ENCODE peak calls at places on chromosomes 4 and X, in four cellular contexts. R, W, B and Y are unnamed samples.

GRCh38 chr4:129113919-129114318 is 18.0 kb downstream of the C4orf33 start:
- DNase-seq in R (no peak), B (no peak), W (no peak), Y (no peak)

GRCh38 chrX:70421618-70422017 is 1.5 kb upstream of the GDPD2 start:
- DNase-seq in B (no peak), R (no peak), W (peak; percentile 33), Y (no peak)

GRCh38 chr4:98710831-98711230 is 52.4 kb upstream of the TSPAN5 start:
- DNase-seq in W (no peak), R (no peak), B (no peak), Y (no peak)

GRCh38 chr4:182973421-182974340 is 56.5 kb upstream of the DCTD start:
- DNase-seq in B (no peak), R (no peak), W (no peak), Y (no peak)

GRCh38 chrX:30067677-30068076 is 147.7 kb upstream of the MAGEB2 start:
- DNase-seq in R (no peak), B (no peak), W (no peak), Y (no peak)

GRCh38 chr4:83328486-83328885 is 6.2 kb downstream of the HPSE start:
- DNase-seq in R (peak; percentile 15), W (peak; percentile 44), B (no peak), Y (no peak)

GRCh38 chr4:31918891-31919290 is 1198.7 kb downstream of the PCDH7 start:
- DNase-seq in B (no peak), R (no peak), W (no peak), Y (no peak)

GRCh38 chr4:129218897-129219296 is 122.9 kb downstream of the C4orf33 start:
- DNase-seq in R (no peak), W (no peak), B (no peak), Y (no peak)

GRCh38 chrX:151700581-151700980 is 5.3 kb downstream of the PRRG3 start:
- DNase-seq in W (no peak), B (no peak), R (no peak), Y (no peak)

GRCh38 chrX:3526084-3526483 is 179.6 kb upstream of the MXRA5 start:
- DNase-seq in R (no peak), B (no peak), W (no peak), Y (no peak)

GRCh38 chrX:10648608-10649007 is 28.2 kb upstream of the MID1 start:
- DNase-seq in B (no peak), R (no peak), W (no peak), Y (peak; percentile 6)

GRCh38 chr4:107069049-107069448 is 32.9 kb upstream of the DKK2 start:
- DNase-seq in W (no peak), B (no peak), R (no peak), Y (no peak)

GRCh38 chrX:119579414-119579813 is 5.1 kb downstream of the UBE2A start:
- DNase-seq in B (no peak), W (no peak), R (no peak), Y (no peak)

GRCh38 chr4:8589336-8589735 is 3.2 kb upstream of the CPZ start:
- DNase-seq in R (no peak), W (no peak), B (no peak), Y (peak; percentile 17)

GRCh38 chrX:119516157-119516702 is 48.0 kb downstream of the SLC25A5 start:
- DNase-seq in R (peak; percentile 72), W (peak; percentile 13), B (no peak), Y (peak; percentile 75)

GRCh38 chr4:61890321-61890720 is 690.2 kb downstream of the ADGRL3 start:
- DNase-seq in W (no peak), R (no peak), B (no peak), Y (no peak)

GRCh38 chrX:87941841-87942240 is 424.2 kb downstream of the KLHL4 start:
- DNase-seq in R (no peak), W (no peak), B (no peak), Y (no peak)

GRCh38 chr4:76733380-76733779 is 164.6 kb downstream of the SOWAHB start:
- DNase-seq in R (no peak), B (peak; percentile 57), W (peak; percentile 68), Y (no peak)

GRCh38 chr4:25863347-25863784 is 578 bp upstream of the SEL1L3 start:
- DNase-seq in R (no peak), B (peak; percentile 21), W (peak; percentile 63), Y (peak; percentile 57)

GRCh38 chrX:65677954-65678469 is 10.6 kb downstream of the MSN start:
- DNase-seq in R (no peak), W (no peak), B (no peak), Y (no peak)

GRCh38 chr4:114368751-114369150 is 229.9 kb upstream of the UGT8 start:
- DNase-seq in B (no peak), W (no peak), R (no peak), Y (no peak)

GRCh38 chr4:108058685-108059440 is 69.2 kb downstream of the HADH start:
- DNase-seq in B (no peak), W (no peak), R (peak; percentile 20), Y (no peak)

GRCh38 chr4:184664445-184665210 is 15.1 kb downstream of the PRIMPOL start:
- DNase-seq in R (peak; percentile 63), B (no peak), W (no peak), Y (peak; percentile 32)

GRCh38 chrX:39821011-39821708 is 276.6 kb downstream of the BCOR start:
- DNase-seq in W (peak; percentile 48), R (no peak), B (no peak), Y (peak; percentile 86)

GRCh38 chrX:30865020-30865419 is 24.0 kb downstream of the TAB3 start:
- DNase-seq in W (peak; percentile 27), B (no peak), R (peak; percentile 23), Y (no peak)

GRCh38 chrX:39296472-39296871 is 495.2 kb downstream of the MID1IP1 start:
- DNase-seq in W (no peak), R (no peak), B (no peak), Y (no peak)

GRCh38 chr4:126071346-126072333 is 756.9 kb downstream of the FAT4 start:
- DNase-seq in W (no peak), R (no peak), B (no peak), Y (peak; percentile 22)

GRCh38 chr4:89660851-89661250 is 176.1 kb downstream of the SNCA start:
- DNase-seq in B (no peak), W (no peak), R (no peak), Y (no peak)

GRCh38 chr4:102754044-102754443 is 6.7 kb downstream of the MANBA start:
- DNase-seq in B (no peak), R (no peak), W (no peak), Y (no peak)

GRCh38 chr4:116925900-116926457 is 159.4 kb downstream of the TRAM1L1 start:
- DNase-seq in B (no peak), W (peak; percentile 73), R (no peak), Y (peak; percentile 69)

GRCh38 chr4:71841336-71841735 is 57.5 kb upstream of the GC start:
- DNase-seq in W (no peak), R (no peak), B (no peak), Y (no peak)
- TF ChIP-seq TEAD4 in W (no peak), R (no peak), B (no peak), Y (no peak)

GRCh38 chr4:151238477-151238876 is 38.5 kb upstream of the PRSS48 start:
- DNase-seq in B (no peak), W (no peak), R (no peak), Y (no peak)
- TF ChIP-seq TEAD4 in B (no peak), W (no peak), R (no peak), Y (no peak)

DNA sequence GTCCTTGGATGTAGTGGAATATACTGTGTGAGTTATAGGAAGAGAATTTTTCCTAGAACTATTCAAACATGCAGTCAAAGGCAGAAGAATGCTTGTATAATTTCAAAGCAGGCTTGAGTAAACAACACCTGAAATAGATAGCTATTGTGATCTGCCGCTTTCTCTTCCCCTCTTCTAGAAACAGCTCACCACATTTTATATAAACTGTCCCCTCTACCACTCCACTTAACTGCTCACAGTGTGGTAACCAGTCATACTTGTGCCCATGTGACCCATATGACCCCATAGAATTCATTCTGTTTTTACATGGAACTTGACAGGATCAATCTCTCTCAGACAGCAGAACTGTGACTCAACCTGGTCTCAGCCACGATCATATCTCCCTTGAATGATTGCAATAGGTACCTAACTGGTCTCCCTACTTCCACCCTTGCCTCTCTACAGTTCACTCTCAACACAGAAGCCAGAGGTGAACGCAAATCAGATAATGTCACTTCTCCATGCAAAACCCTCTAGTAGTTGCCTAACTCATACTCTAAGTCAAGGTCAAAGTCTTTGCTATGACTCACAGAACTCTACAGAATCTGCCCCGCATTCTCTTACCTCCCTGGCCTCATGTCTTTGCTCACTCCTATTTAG is 85.6 kb upstream of the EFHC2 start:
- DNase-seq in W (no peak), B (no peak), R (no peak), Y (no peak)
- TF ChIP-seq TEAD4 in W (no peak), B (no peak), R (no peak), Y (no peak)

GRCh38 chrX:69152398-69152797 is 12.9 kb downstream of the PJA1 start:
- DNase-seq in W (no peak), R (no peak), B (no peak), Y (peak; percentile 17)
- TF ChIP-seq TEAD4 in W (no peak), R (no peak), B (no peak), Y (no peak)

DNA sequence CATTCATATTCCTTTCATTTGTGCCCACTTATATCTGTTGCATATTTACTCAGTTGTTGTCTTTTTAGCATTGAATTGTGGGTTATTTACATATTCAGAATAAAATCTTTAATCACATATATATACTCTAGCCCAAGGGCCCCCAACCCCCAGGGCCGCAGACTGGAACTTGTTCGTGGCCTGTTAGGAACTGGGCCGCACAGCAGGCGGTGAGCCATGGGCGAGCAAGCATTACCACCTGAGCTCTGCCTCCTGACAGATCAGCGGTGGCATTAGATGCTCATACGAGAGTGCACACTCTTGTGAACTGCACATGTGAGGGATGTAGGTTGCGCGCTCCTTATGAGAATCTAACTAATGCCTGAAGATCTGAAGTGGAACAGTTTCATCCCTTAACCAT is 480.6 kb downstream of the KCTD8 start:
- DNase-seq in W (no peak), B (no peak), R (no peak), Y (no peak)
- TF ChIP-seq TEAD4 in W (no peak), B (no peak), R (no peak), Y (no peak)

GRCh38 chr4:80189956-80190671 is 7.2 kb upstream of the PRDM8 start:
- DNase-seq in R (no peak), B (no peak), W (peak; percentile 76), Y (no peak)
- TF ChIP-seq TEAD4 in R (no peak), B (no peak), W (no peak), Y (no peak)

DNA sequence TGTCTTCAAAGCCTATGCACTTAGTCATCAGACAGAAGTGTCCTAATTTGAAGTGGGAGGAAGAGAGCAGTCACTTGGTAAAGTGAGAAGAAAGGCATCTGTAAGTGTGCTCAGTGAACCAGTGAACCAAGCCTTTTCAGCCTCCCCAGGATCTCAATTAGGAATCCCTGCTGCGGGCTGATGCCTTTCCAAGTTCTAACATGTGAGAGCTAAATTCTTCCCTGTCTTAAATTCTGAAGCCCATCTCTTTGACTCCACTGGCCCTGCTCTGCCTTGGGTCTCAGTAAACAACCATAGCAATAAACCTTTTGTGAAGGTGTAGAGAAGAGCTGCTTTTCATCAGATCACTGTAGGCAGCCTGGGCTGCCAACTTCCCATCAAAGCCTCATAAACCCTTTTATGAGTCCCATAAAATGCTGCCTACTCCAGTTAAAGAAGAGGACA is 701.2 kb upstream of the LCORL start:
- DNase-seq in W (no peak), B (no peak), R (no peak), Y (no peak)
- TF ChIP-seq TEAD4 in W (no peak), B (no peak), R (no peak), Y (no peak)

GRCh38 chr4:13701937-13702446 is 74.5 kb upstream of the BOD1L1 start:
- DNase-seq in R (no peak), W (no peak), B (no peak), Y (no peak)
- TF ChIP-seq TEAD4 in R (no peak), W (no peak), B (no peak), Y (no peak)